ENCODE peak calls at places on chromosome 14, in four cellular contexts. N, Z, W and L are unnamed samples.

GRCh38 chr14:68968051-68968450 is 11.1 kb downstream of the ACTN1 start:
- DNase-seq in N (no peak), Z (no peak), W (no peak), L (peak)

GRCh38 chr14:103130965-103131364 is 7.7 kb downstream of the TNFAIP2 start:
- DNase-seq in N (no peak), Z (peak), W (no peak), L (peak)

GRCh38 chr14:59101441-59101840 is 87.0 kb upstream of the DAAM1 start:
- DNase-seq in N (no peak), Z (no peak), W (no peak), L (no peak)

GRCh38 chr14:68800361-68800760 is 7.5 kb upstream of the ZFP36L1 start:
- DNase-seq in N (no peak), Z (no peak), W (no peak), L (no peak)

GRCh38 chr14:105865266-105865903 is 339.0 kb downstream of the TMEM121 start:
- DNase-seq in N (peak), Z (no peak), W (peak), L (no peak)

GRCh38 chr14:53306926-53307325 is 153.8 kb upstream of the DDHD1 start:
- DNase-seq in N (peak), Z (no peak), W (no peak), L (peak)

GRCh38 chr14:63852271-63852816 is 460 bp upstream of the SYNE2 start:
- DNase-seq in N (no peak), Z (no peak), W (no peak), L (no peak)

GRCh38 chr14:54784657-54785056 is 118.0 kb downstream of the GCH1 start:
- DNase-seq in N (no peak), Z (no peak), W (no peak), L (no peak)

GRCh38 chr14:102317564-102318248 is 1.8 kb upstream of the ZNF839 start:
- DNase-seq in N (peak), Z (no peak), W (no peak), L (no peak)

GRCh38 chr14:83170165-83170564 is 1636.5 kb upstream of the SEL1L start:
- DNase-seq in N (no peak), Z (no peak), W (no peak), L (no peak)

GRCh38 chr14:105939810-105940508 is 413.6 kb downstream of the TMEM121 start:
- DNase-seq in N (no peak), Z (no peak), W (no peak), L (no peak)

GRCh38 chr14:76917158-76917596 is 91.0 kb downstream of the LRRC74A start:
- DNase-seq in N (no peak), Z (no peak), W (peak), L (peak)

GRCh38 chr14:36724162-36724561 is 62.5 kb downstream of the PAX9 start:
- DNase-seq in N (no peak), Z (no peak), W (peak), L (no peak)

GRCh38 chr14:94390372-94391086 is 2.1 kb upstream of the SERPINA1 start:
- DNase-seq in N (peak), Z (no peak), W (no peak), L (no peak)

GRCh38 chr14:76773188-76773885 is 12.1 kb downstream of the VASH1 start:
- DNase-seq in N (no peak), Z (peak), W (no peak), L (peak)

GRCh38 chr14:33646692-33647260 is 304.1 kb downstream of the EGLN3 start:
- DNase-seq in N (no peak), Z (peak), W (no peak), L (peak)

GRCh38 chr14:96192049-96192448 is 12.6 kb upstream of the BDKRB2 start:
- DNase-seq in N (no peak), Z (no peak), W (no peak), L (no peak)

GRCh38 chr14:29925736-29926135 is 1.9 kb downstream of the PRKD1 start:
- DNase-seq in N (no peak), Z (no peak), W (no peak), L (no peak)

GRCh38 chr14:78188882-78189281 is 18.7 kb downstream of the NRXN3 start:
- DNase-seq in N (no peak), Z (no peak), W (no peak), L (no peak)

GRCh38 chr14:90816686-90817436 is 631 bp upstream of the TTC7B start:
- DNase-seq in N (no peak), Z (no peak), W (no peak), L (no peak)

GRCh38 chr14:58829594-58829993 is 191.8 kb downstream of the DACT1 start:
- DNase-seq in N (no peak), Z (no peak), W (no peak), L (no peak)

GRCh38 chr14:105861985-105862465 is 335.6 kb downstream of the TMEM121 start:
- DNase-seq in N (peak), Z (no peak), W (peak), L (no peak)

GRCh38 chr14:98952595-98953325 is 319.2 kb downstream of the BCL11B start:
- DNase-seq in N (no peak), Z (no peak), W (no peak), L (peak)

GRCh38 chr14:101176535-101177205 is 273.1 kb upstream of the RTL1 start:
- DNase-seq in N (no peak), Z (no peak), W (no peak), L (no peak)

GRCh38 chr14:69675877-69676416 is 64.6 kb downstream of the SUSD6 start:
- DNase-seq in N (no peak), Z (no peak), W (no peak), L (no peak)

GRCh38 chr14:80959448-80960006 is 4.1 kb downstream of the TSHR start:
- DNase-seq in N (no peak), Z (no peak), W (no peak), L (no peak)

GRCh38 chr14:91899213-91899612 is 31.9 kb upstream of the TC2N start:
- DNase-seq in N (no peak), Z (no peak), W (peak), L (no peak)
- TF ChIP-seq CTCF in N (no peak), Z (no peak), W (no peak), L (no peak)

DNA sequence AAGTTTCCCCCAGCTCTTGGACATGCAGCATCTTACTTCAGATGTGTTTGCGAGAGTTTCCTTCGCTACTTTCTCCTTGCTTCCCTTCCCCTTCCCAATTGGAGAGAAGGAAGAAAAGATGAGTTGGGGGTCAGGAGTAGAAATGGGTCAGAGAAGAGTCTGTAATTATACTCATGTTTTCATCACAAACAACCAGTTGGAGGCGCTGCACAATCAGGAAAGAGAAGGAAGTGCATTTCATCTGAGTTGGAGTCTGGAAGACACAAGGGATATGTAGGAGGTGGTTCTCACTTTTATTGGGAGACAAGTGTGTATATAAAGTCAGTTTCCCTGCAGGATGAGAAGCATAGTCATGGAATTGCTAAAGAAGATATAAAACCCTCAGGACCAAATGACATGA is 31.3 kb upstream of the VSX2 start:
- DNase-seq in N (no peak), Z (no peak), W (peak), L (no peak)
- TF ChIP-seq CTCF in N (no peak), Z (peak), W (no peak), L (peak)

GRCh38 chr14:71141701-71142374 is 234.6 kb downstream of the PCNX1 start:
- DNase-seq in N (no peak), Z (no peak), W (no peak), L (peak)
- TF ChIP-seq CTCF in N (no peak), Z (no peak), W (no peak), L (no peak)

GRCh38 chr14:49173765-49174373 is 412.3 kb downstream of the RPS29 start:
- DNase-seq in N (no peak), Z (peak), W (peak), L (peak)
- TF ChIP-seq CTCF in N (peak), Z (peak), W (peak), L (peak)

GRCh38 chr14:100071545-100071944 is 6.3 kb downstream of the EVL start:
- DNase-seq in N (no peak), Z (no peak), W (no peak), L (no peak)

GRCh38 chr14:100076133-100076532 is 10.9 kb downstream of the EVL start:
- DNase-seq in N (no peak), Z (no peak), W (peak), L (no peak)

GRCh38 chr14:100074431-100075100 is 9.3 kb downstream of the EVL start:
- DNase-seq in N (no peak), Z (no peak), W (no peak), L (no peak)

GRCh38 chr14:100070310-100070709 is 5.1 kb downstream of the EVL start:
- DNase-seq in N (no peak), Z (no peak), W (no peak), L (no peak)

DNA sequence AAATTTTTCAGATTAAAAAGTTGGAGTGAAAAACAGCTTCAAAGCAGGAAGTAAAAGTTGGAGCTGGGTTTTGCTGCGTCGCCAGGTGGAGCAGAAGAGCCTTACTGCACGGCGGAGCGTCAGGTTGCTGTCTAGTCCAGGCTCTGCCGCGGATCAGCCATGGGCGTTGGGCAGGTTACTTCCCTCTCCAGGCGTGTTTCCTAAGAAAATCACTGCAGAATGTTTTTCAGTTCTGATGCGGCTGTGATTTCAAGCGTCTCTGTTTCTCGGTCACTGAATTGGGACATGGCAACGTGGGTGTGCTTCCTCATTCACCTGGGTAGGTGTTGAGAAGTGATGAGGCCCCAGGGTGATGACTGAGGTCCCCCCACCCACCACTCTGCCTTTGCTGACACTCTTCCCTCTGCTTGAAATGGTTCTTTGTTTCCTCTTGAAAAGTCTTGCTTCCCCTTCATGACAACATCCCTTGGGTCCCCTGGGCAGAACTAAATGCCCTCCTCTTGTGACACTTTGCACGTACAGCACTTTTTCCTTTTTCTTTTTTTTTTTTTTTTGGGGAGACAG is 7.6 kb downstream of the EVL start:
- DNase-seq in N (no peak), Z (no peak), W (no peak), L (no peak)
- TF ChIP-seq CTCF in N (no peak), Z (no peak), W (no peak), L (peak)